ENCODE peak calls at places on chromosomes 12 and 14, in five cellular contexts. F is neural progenitor cell, W is HepG2, N is GM23248, S is endothelial cell of umbilical vein. C is an unnamed sample.

GRCh38 chr14:93989939-93990338 is 7.2 kb upstream of the CCDC197 start:
- DNase-seq in F (no peak), W (peak), N (no peak), S (no peak), C (no peak)

GRCh38 chr12:45703942-45704341 is 25.6 kb upstream of the ARID2 start:
- DNase-seq in F (no peak), W (no peak), N (peak), S (no peak), C (peak)

GRCh38 chr12:57138526-57139272 is 8.7 kb downstream of the LRP1-AS start:
- DNase-seq in F (no peak), W (peak), N (peak), S (no peak), C (no peak)

GRCh38 chr12:120649442-120650248 is 9.2 kb downstream of the CABP1 start:
- DNase-seq in F (peak), W (no peak), N (peak), S (peak), C (no peak)

GRCh38 chr12:70005864-70006618 is 181.0 kb downstream of the MYRFL start:
- DNase-seq in F (no peak), W (no peak), N (no peak), S (no peak), C (no peak)

GRCh38 chr14:105149146-105149781 is 19.3 kb downstream of the JAG2 start:
- DNase-seq in F (no peak), W (no peak), N (no peak), S (no peak), C (no peak)

GRCh38 chr12:65511134-65511912 is 232.8 kb downstream of the MSRB3 start:
- DNase-seq in F (no peak), W (no peak), N (no peak), S (peak), C (no peak)

GRCh38 chr14:82776958-82777357 is 1243.3 kb upstream of the SEL1L start:
- DNase-seq in F (no peak), W (no peak), N (no peak), S (no peak), C (no peak)

GRCh38 chr12:2382391-2383155 is 329.8 kb downstream of the CACNA1C start:
- DNase-seq in F (no peak), W (no peak), N (peak), S (no peak), C (no peak)

GRCh38 chr14:21454843-21455550 is 926 bp downstream of the CHD8 start:
- DNase-seq in F (no peak), W (peak), N (peak), S (no peak), C (no peak)

GRCh38 chr12:51082561-51083139 is 746 bp downstream of the CSRNP2 start:
- DNase-seq in F (no peak), W (peak), N (peak), S (peak), C (peak)

GRCh38 chr12:7947011-7947410 is 11.0 kb upstream of the SLC2A3 start:
- DNase-seq in F (no peak), W (no peak), N (no peak), S (no peak), C (no peak)

GRCh38 chr14:34043627-34044372 is 92.9 kb upstream of the EGLN3 start:
- DNase-seq in F (no peak), W (peak), N (peak), S (peak), C (peak)

GRCh38 chr12:116766285-116766684 is 28.2 kb downstream of the RNFT2 start:
- DNase-seq in F (no peak), W (no peak), N (no peak), S (no peak), C (no peak)

GRCh38 chr12:54660320-54660962 is 12.3 kb upstream of the DCD start:
- DNase-seq in F (no peak), W (no peak), N (no peak), S (no peak), C (no peak)

GRCh38 chr12:14514946-14515345 is 52.7 kb downstream of the PLBD1 start:
- DNase-seq in F (no peak), W (no peak), N (peak), S (no peak), C (peak)

GRCh38 chr12:93125126-93125525 is 196.0 kb upstream of the EEA1 start:
- DNase-seq in F (no peak), W (no peak), N (peak), S (no peak), C (no peak)

GRCh38 chr12:26471560-26471959 is 276.2 kb downstream of the SSPN start:
- DNase-seq in F (no peak), W (no peak), N (peak), S (no peak), C (peak)

GRCh38 chr14:93784878-93785277 is 3.4 kb downstream of the PRIMA1 start:
- DNase-seq in F (no peak), W (no peak), N (no peak), S (no peak), C (no peak)

GRCh38 chr14:69561893-69562292 is 12.8 kb downstream of the CCDC177 start:
- DNase-seq in F (no peak), W (no peak), N (no peak), S (no peak), C (no peak)

GRCh38 chr12:123445388-123446344 is 9.2 kb upstream of the RILPL2 start:
- DNase-seq in F (no peak), W (no peak), N (peak), S (peak), C (no peak)

GRCh38 chr14:52351561-52352491 is 37.7 kb downstream of the PTGER2 start:
- DNase-seq in F (no peak), W (no peak), N (peak), S (no peak), C (peak)

GRCh38 chr14:100740196-100740825 is 13.6 kb downstream of the DLK1 start:
- DNase-seq in F (no peak), W (no peak), N (no peak), S (no peak), C (no peak)

GRCh38 chr12:62347922-62348650 is 87.9 kb downstream of the USP15 start:
- DNase-seq in F (no peak), W (no peak), N (peak), S (no peak), C (no peak)

GRCh38 chr12:11461433-11461832 is 66.1 kb upstream of the PRB2 start:
- DNase-seq in F (no peak), W (no peak), N (no peak), S (no peak), C (peak)

GRCh38 chr12:15273896-15274295 is 48.4 kb upstream of the PTPRO start:
- DNase-seq in F (no peak), W (no peak), N (no peak), S (no peak), C (no peak)

GRCh38 chr14:93927746-93928145 is 602 bp downstream of the FAM181A start:
- DNase-seq in F (no peak), W (no peak), N (no peak), S (no peak), C (no peak)

GRCh38 chr14:75861161-75861621 is 120.6 kb downstream of the TGFB3 start:
- DNase-seq in F (no peak), W (peak), N (peak), S (no peak), C (peak)

GRCh38 chr14:96631621-96632362 is 129.6 kb downstream of the PAPOLA start:
- DNase-seq in F (no peak), W (no peak), N (no peak), S (no peak), C (no peak)

GRCh38 chr12:17108877-17109520 is 503.0 kb upstream of the LMO3 start:
- DNase-seq in F (no peak), W (no peak), N (no peak), S (no peak), C (no peak)

GRCh38 chr14:72518809-72519377 is 375.0 kb downstream of the DPF3 start:
- DNase-seq in F (no peak), W (no peak), N (no peak), S (no peak), C (no peak)

GRCh38 chr14:40899435-40899834 is 707.2 kb upstream of the LRFN5 start:
- DNase-seq in F (no peak), W (no peak), N (no peak), S (no peak), C (no peak)

GRCh38 chr12:124732275-124733075 is 131.2 kb downstream of the SCARB1 start:
- DNase-seq in F (no peak), W (no peak), N (no peak), S (no peak), C (no peak)

GRCh38 chr14:53458368-53458814 is 305.3 kb upstream of the DDHD1 start:
- DNase-seq in F (peak), W (peak), N (peak), S (peak), C (peak)

GRCh38 chr14:74038015-74038859 is 19.1 kb downstream of the BBOF1 start:
- DNase-seq in F (peak), W (peak), N (peak), S (peak), C (peak)

GRCh38 chr12:50620050-50620974 is 115.5 kb downstream of the DIP2B start:
- DNase-seq in F (peak), W (no peak), N (peak), S (no peak), C (peak)

GRCh38 chr14:58832010-58832409 is 194.2 kb downstream of the DACT1 start:
- DNase-seq in F (no peak), W (no peak), N (no peak), S (no peak), C (peak)

GRCh38 chr12:2306012-2306411 is 253.2 kb downstream of the CACNA1C start:
- DNase-seq in F (peak), W (no peak), N (no peak), S (no peak), C (no peak)

GRCh38 chr12:103331643-103332042 is 164.1 kb downstream of the C12orf42 start:
- DNase-seq in F (no peak), W (no peak), N (no peak), S (no peak), C (no peak)

GRCh38 chr12:96906849-96907664 is at the start of gene NEDD1:
- DNase-seq in F (peak), W (peak), N (peak), S (peak), C (peak)

GRCh38 chr12:96912261-96912660 is 5.2 kb downstream of the NEDD1 start:
- DNase-seq in F (no peak), W (no peak), N (no peak), S (no peak), C (no peak)

GRCh38 chr12:96908170-96908675 is 1.2 kb downstream of the NEDD1 start:
- DNase-seq in F (no peak), W (no peak), N (peak), S (no peak), C (peak)

GRCh38 chr12:96906498-96906848 is 584 bp upstream of the NEDD1 start:
- DNase-seq in F (no peak), W (no peak), N (no peak), S (no peak), C (no peak)

GRCh38 chr12:96907681-96908163 is 665 bp downstream of the NEDD1 start:
- DNase-seq in F (peak), W (peak), N (peak), S (peak), C (peak)
- TF ChIP-seq EZH2 in F (no peak), W (no peak), N (no peak), S (no peak), C (no peak)

DNA sequence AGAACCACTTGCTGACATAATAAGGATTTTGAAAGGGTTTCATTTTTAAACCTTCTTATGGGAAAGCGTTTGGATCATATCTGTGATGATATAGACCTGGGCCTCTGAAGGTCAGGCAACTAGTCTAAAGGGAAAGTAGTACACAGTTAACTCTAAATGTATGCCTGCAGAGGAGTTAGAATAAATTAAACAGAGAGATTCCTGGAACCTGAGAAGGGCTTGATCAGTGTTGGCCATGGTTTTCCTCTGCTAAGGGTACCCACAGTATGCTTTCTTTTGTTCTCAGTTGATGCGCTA is 14.4 kb upstream of the POLR3B start:
- DNase-seq in F (no peak), W (no peak), N (no peak), S (no peak), C (no peak)
- H3K9ac ChIP-seq in F (no peak), W (no peak), N (peak), S (no peak), C (peak)

GRCh38 chr14:23577710-23578392 is 739 bp downstream of the JPH4 start:
- DNase-seq in F (peak), W (no peak), N (no peak), S (no peak), C (no peak)
- TF ChIP-seq EZH2 in F (no peak), W (no peak), N (peak), S (no peak), C (no peak)

DNA sequence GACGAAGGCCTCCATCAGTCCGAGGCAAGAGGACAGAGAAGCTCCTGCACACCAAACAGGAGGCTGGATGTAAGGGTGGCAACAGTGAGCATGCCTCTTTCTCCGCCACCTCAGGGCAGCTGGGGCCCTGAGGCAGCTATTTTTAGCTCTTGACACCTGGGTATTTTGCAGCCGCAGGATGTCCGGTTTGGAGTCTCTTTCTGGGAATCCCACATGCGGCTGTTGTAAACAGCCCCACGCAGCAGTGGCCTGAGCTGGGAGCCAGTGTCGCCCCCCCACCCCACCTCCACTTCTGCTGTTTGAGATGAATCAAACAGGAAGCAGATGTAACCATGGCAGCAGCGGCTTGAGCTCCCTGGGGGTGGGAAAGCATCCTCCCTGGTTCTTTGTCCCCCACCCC is 11.7 kb downstream of the HDAC7 start:
- DNase-seq in F (no peak), W (no peak), N (peak), S (peak), C (no peak)
- H3K9ac ChIP-seq in F (peak), W (no peak), N (peak), S (peak), C (no peak)

DNA sequence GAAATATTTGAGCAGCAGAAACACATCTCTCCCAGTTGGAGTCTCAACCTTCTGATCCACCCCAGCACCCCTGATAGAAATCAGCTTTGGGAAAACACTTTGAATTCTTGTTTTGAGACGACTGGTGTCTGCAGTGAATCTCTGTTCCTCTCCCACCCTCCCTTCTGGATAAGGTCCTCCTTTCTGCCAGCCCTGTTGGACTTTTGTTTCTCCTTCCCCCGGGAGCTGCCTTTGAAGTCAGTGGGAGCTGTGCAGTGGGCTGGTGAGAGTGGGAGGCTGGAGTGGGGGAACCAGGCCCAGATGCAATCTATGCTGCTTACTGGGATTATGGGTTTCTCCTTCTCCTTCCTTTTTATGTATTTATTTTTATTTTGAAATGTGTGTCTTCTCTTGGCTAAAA is 49.0 kb downstream of the FLRT2 start:
- DNase-seq in F (no peak), W (no peak), N (no peak), S (no peak), C (no peak)
- TF ChIP-seq EZH2 in F (no peak), W (no peak), N (no peak), S (no peak), C (no peak)

GRCh38 chr14:68328509-68328908 is 464.4 kb downstream of the ZFP36L1 start:
- DNase-seq in F (no peak), W (no peak), N (no peak), S (no peak), C (no peak)
- H3K9ac ChIP-seq in F (no peak), W (no peak), N (no peak), S (no peak), C (no peak)

DNA sequence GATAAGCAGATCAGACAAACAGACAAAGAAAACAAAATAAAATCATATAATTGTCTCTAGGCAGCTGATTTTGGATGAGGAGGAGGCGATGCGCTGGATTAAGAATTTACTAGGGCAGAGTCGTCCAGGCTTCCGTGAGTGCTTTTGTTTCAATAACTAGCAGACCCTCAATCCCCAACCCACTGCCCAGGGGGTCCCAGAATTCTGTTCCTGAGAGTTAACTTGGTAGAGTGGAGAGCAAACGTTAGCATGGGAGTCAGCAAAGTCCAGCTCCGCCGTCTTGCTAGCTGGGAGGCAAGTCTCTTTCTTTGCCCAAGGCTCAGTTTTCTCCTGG is 95.5 kb upstream of the TBX5 start:
- DNase-seq in F (peak), W (no peak), N (no peak), S (no peak), C (no peak)
- TF ChIP-seq EZH2 in F (no peak), W (no peak), N (no peak), S (no peak), C (no peak)